ENCODE peak calls at places on chromosomes 5 and 9, in six cellular contexts. W is iPS DF 6.9; Y is lower lobe of right lung; Q is CD8-positive, alpha-beta T cell; J is aorta; L is hepatocyte. M is an unnamed sample. For H3K4me1, the result is how much of the 10 kb centered on the place peaks cover.

GRCh38 chr5:164824671-164825070 is 1319.3 kb downstream of the MAT2B start:
- DNase-seq in W (no peak), Y (no peak), Q (no peak), J (no peak), L (no peak), M (no peak)

GRCh38 chr5:108788142-108788541 is 40.4 kb downstream of the FER start:
- DNase-seq in W (no peak), Y (peak), Q (no peak), J (peak), L (no peak), M (no peak)

GRCh38 chr5:111197523-111197922 is 26.7 kb upstream of the CAMK4 start:
- DNase-seq in W (no peak), Y (no peak), Q (no peak), J (no peak), L (peak), M (peak)

GRCh38 chr5:102511666-102512065 is 12.9 kb upstream of the SLCO6A1 start:
- DNase-seq in W (no peak), Y (no peak), Q (no peak), J (no peak), L (peak), M (peak)

GRCh38 chr5:89147026-89147425 is 264.0 kb upstream of the MEF2C start:
- DNase-seq in W (no peak), Y (no peak), Q (no peak), J (no peak), L (no peak), M (no peak)

GRCh38 chr5:74465724-74466123 is 174.8 kb downstream of the ENC1 start:
- DNase-seq in W (no peak), Y (no peak), Q (no peak), J (no peak), L (peak), M (peak)

GRCh38 chr9:137902646-137903045 is 25.1 kb downstream of the CACNA1B start:
- DNase-seq in W (no peak), Y (no peak), Q (no peak), J (peak), L (no peak), M (no peak)

GRCh38 chr9:91768507-91768906 is 181.5 kb downstream of the ROR2 start:
- DNase-seq in W (no peak), Y (no peak), Q (no peak), J (no peak), L (no peak), M (no peak)

GRCh38 chr9:121557581-121558422 is 58.2 kb upstream of the GGTA1 start:
- DNase-seq in W (no peak), Y (peak), Q (no peak), J (peak), L (peak), M (peak)

GRCh38 chr5:114101153-114101552 is 260.7 kb upstream of the KCNN2 start:
- DNase-seq in W (no peak), Y (no peak), Q (no peak), J (no peak), L (peak), M (peak)

GRCh38 chr5:149156435-149157083 is 15.3 kb downstream of the ABLIM3 start:
- DNase-seq in W (no peak), Y (no peak), Q (no peak), J (no peak), L (no peak), M (no peak)

GRCh38 chr9:36040271-36040925 is 3.7 kb downstream of the RECK start:
- DNase-seq in W (no peak), Y (no peak), Q (no peak), J (no peak), L (no peak), M (no peak)

GRCh38 chr5:72151646-72152045 is 44.4 kb downstream of the MAP1B start:
- DNase-seq in W (no peak), Y (no peak), Q (no peak), J (no peak), L (no peak), M (no peak)

GRCh38 chr9:128124451-128124850 is 3.1 kb downstream of the PTGES2 start:
- DNase-seq in W (no peak), Y (peak), Q (no peak), J (peak), L (no peak), M (no peak)

GRCh38 chr5:73862796-73863195 is 236.8 kb downstream of the ARHGEF28 start:
- DNase-seq in W (no peak), Y (no peak), Q (no peak), J (no peak), L (no peak), M (no peak)

GRCh38 chr9:120478208-120478607 is 101.8 kb downstream of the CDK5RAP2 start:
- DNase-seq in W (no peak), Y (no peak), Q (no peak), J (no peak), L (no peak), M (no peak)

GRCh38 chr9:134167530-134167931 is 3.2 kb upstream of the RNU6ATAC start:
- DNase-seq in W (no peak), Y (no peak), Q (no peak), J (no peak), L (no peak), M (no peak)

GRCh38 chr5:669111-669841 is 23.9 kb downstream of the TPPP start:
- DNase-seq in W (no peak), Y (peak), Q (peak), J (peak), L (peak), M (no peak)

GRCh38 chr5:68261174-68262021 is 45.8 kb downstream of the PIK3R1 start:
- DNase-seq in W (no peak), Y (no peak), Q (no peak), J (no peak), L (no peak), M (no peak)

GRCh38 chr9:36213989-36214388 is 23.3 kb downstream of the CLTA start:
- DNase-seq in W (no peak), Y (no peak), Q (no peak), J (no peak), L (no peak), M (no peak)

GRCh38 chr9:127153484-127153883 is 31.0 kb upstream of the ANGPTL2 start:
- DNase-seq in W (no peak), Y (no peak), Q (no peak), J (no peak), L (no peak), M (no peak)

GRCh38 chr5:77356740-77357139 is 135.4 kb downstream of the WDR41 start:
- DNase-seq in W (no peak), Y (no peak), Q (no peak), J (no peak), L (no peak), M (no peak)

GRCh38 chr5:78526049-78526525 is 122.5 kb downstream of the LHFPL2 start:
- DNase-seq in W (no peak), Y (no peak), Q (no peak), J (no peak), L (no peak), M (no peak)

GRCh38 chr5:16666140-16666860 is 49.5 kb upstream of the RETREG1 start:
- DNase-seq in W (no peak), Y (no peak), Q (no peak), J (peak), L (no peak), M (peak)

GRCh38 chr5:140561753-140562523 is 2.5 kb downstream of the APBB3 start:
- DNase-seq in W (no peak), Y (no peak), Q (no peak), J (no peak), L (no peak), M (no peak)

GRCh38 chr5:78809444-78809843 is 160.9 kb upstream of the LHFPL2 start:
- DNase-seq in W (no peak), Y (no peak), Q (no peak), J (peak), L (no peak), M (peak)

GRCh38 chr9:84447305-84447704 is 106.7 kb upstream of the SLC28A3 start:
- DNase-seq in W (no peak), Y (no peak), Q (no peak), J (no peak), L (no peak), M (no peak)

GRCh38 chr9:107020040-107020530 is 157.1 kb downstream of the ZNF462 start:
- DNase-seq in W (no peak), Y (no peak), Q (no peak), J (no peak), L (peak), M (peak)

GRCh38 chr5:93585753-93586385 is 2.8 kb downstream of the NR2F1 start:
- DNase-seq in W (no peak), Y (no peak), Q (no peak), J (no peak), L (no peak), M (peak)

GRCh38 chr9:86958203-86958602 is 10.9 kb upstream of the GAS1 start:
- DNase-seq in W (no peak), Y (no peak), Q (no peak), J (no peak), L (no peak), M (no peak)

GRCh38 chr5:141507387-141508091 is 18.7 kb downstream of the PCDHGC5 start:
- DNase-seq in W (no peak), Y (no peak), Q (no peak), J (no peak), L (peak), M (no peak)

GRCh38 chr9:106286249-106286648 is 576.7 kb upstream of the ZNF462 start:
- DNase-seq in W (peak), Y (no peak), Q (no peak), J (no peak), L (peak), M (peak)

GRCh38 chr5:43225649-43226245 is 33.7 kb downstream of the NIM1K start:
- DNase-seq in W (no peak), Y (no peak), Q (no peak), J (no peak), L (no peak), M (no peak)

GRCh38 chr9:34197756-34198711 is 19.2 kb downstream of the UBAP1 start:
- DNase-seq in W (peak), Y (no peak), Q (no peak), J (no peak), L (no peak), M (no peak)

GRCh38 chr5:39648539-39649200 is 223.9 kb upstream of the DAB2 start:
- DNase-seq in W (no peak), Y (no peak), Q (no peak), J (no peak), L (peak), M (no peak)

GRCh38 chr5:96425436-96425835 is 7.6 kb downstream of the PCSK1 start:
- DNase-seq in W (no peak), Y (no peak), Q (no peak), J (no peak), L (no peak), M (no peak)

GRCh38 chr9:76796296-76796695 is 32.1 kb downstream of the PCA3 start:
- DNase-seq in W (no peak), Y (no peak), Q (no peak), J (no peak), L (no peak), M (no peak)

GRCh38 chr9:102428305-102428704 is 566.8 kb upstream of the CYLC2 start:
- DNase-seq in W (no peak), Y (no peak), Q (no peak), J (no peak), L (no peak), M (no peak)

GRCh38 chr9:125908138-125908537 is 161.0 kb downstream of the PBX3 start:
- DNase-seq in W (no peak), Y (no peak), Q (no peak), J (no peak), L (no peak), M (no peak)

DNA sequence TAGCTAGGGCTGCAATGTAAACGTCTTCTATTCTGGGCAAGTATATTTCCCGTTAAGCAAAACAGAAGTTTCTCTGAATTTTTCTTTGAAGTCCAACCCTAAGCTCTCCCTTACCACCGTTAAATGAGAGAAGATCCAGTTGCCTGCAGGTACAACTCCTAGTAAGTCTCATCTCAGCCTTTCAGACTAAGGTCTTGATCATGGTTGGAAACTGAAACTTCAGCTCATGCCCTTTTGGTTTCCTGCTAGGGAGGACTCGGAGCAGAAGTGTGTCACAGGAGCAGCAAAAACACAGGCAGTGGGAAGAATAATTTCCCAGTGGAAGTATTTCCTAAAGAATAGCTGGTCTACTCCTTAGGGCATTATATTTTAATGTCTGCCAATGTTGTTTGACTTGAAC is 717.9 kb downstream of the PRELID2 start:
- DNase-seq in W (no peak), Y (no peak), Q (no peak), J (no peak), L (no peak), M (no peak)
- H3K4me1 ChIP-seq in W (under half), Y (under half), Q (under half), J (under half), L (under half), M (under half)

GRCh38 chr5:35803221-35803651 is 53.5 kb upstream of the IL7R start:
- DNase-seq in W (peak), Y (no peak), Q (no peak), J (no peak), L (peak), M (peak)
- H3K4me1 ChIP-seq in W (under half), Y (under half), Q (under half), J (under half), L (under half), M (under half)

GRCh38 chr5:131633830-131634229 is 1.2 kb downstream of the RAPGEF6 start:
- DNase-seq in W (no peak), Y (no peak), Q (no peak), J (no peak), L (no peak), M (no peak)
- H3K4me1 ChIP-seq in W (under half), Y (under half), Q (half or more), J (under half), L (under half), M (under half)

GRCh38 chr9:5448461-5448860 is 1.9 kb upstream of the CD274 start:
- DNase-seq in W (no peak), Y (no peak), Q (no peak), J (no peak), L (no peak), M (no peak)
- H3K4me1 ChIP-seq in W (under half), Y (under half), Q (under half), J (under half), L (under half), M (under half)